ENCODE peak calls at places on chromosomes 13 and 19, in eight cellular contexts. One of them, this sample, is unnamed.

GRCh38 chr13:38824342-38824741 is 137.5 kb downstream of the FREM2 start:
- DNase-seq in NCI-H2107: no peak
- DNase-seq in tibial artery: no peak
- DNase-seq in activated naive CD8-positive, alpha-beta T cell treated with anti-CD3 and anti-CD28 coated beads for 36 hours: no peak
- DNase-seq in HAP-1: no peak
- DNase-seq in C1 segment of cervical spinal cord: no peak
- DNase-seq in activated naive CD4-positive, alpha-beta T cell treated with anti-CD3 and anti-CD28 coated beads, Interleukin-2, amount 10 ng/mL, durations not matched to agents 7 days and 5 days: no peak
- DNase-seq in mesothelial cell of epicardium: no peak
- DNase-seq in this sample: no peak

GRCh38 chr13:113732176-113732960 is 26.7 kb upstream of the TMEM255B start:
- DNase-seq in NCI-H2107: no peak
- DNase-seq in mesothelial cell of epicardium: no peak
- DNase-seq in HAP-1: no peak
- DNase-seq in activated naive CD4-positive, alpha-beta T cell treated with anti-CD3 and anti-CD28 coated beads, Interleukin-2, amount 10 ng/mL, durations not matched to agents 7 days and 5 days: no peak
- DNase-seq in C1 segment of cervical spinal cord: no peak
- DNase-seq in activated naive CD8-positive, alpha-beta T cell treated with anti-CD3 and anti-CD28 coated beads for 36 hours: no peak
- DNase-seq in tibial artery: no peak
- DNase-seq in this sample: no peak

GRCh38 chr13:35460061-35460460 is 16.4 kb downstream of the MAB21L1 start:
- DNase-seq in tibial artery: no peak
- DNase-seq in mesothelial cell of epicardium: no peak
- DNase-seq in activated naive CD8-positive, alpha-beta T cell treated with anti-CD3 and anti-CD28 coated beads for 36 hours: no peak
- DNase-seq in HAP-1: no peak
- DNase-seq in activated naive CD4-positive, alpha-beta T cell treated with anti-CD3 and anti-CD28 coated beads, Interleukin-2, amount 10 ng/mL, durations not matched to agents 7 days and 5 days: no peak
- DNase-seq in C1 segment of cervical spinal cord: no peak
- DNase-seq in NCI-H2107: no peak
- DNase-seq in this sample: no peak

GRCh38 chr19:7293795-7294570 is at the start of gene INSR:
- DNase-seq in mesothelial cell of epicardium: peak
- DNase-seq in HAP-1: peak
- DNase-seq in tibial artery: peak
- DNase-seq in C1 segment of cervical spinal cord: peak
- DNase-seq in activated naive CD4-positive, alpha-beta T cell treated with anti-CD3 and anti-CD28 coated beads, Interleukin-2, amount 10 ng/mL, durations not matched to agents 7 days and 5 days: peak
- DNase-seq in NCI-H2107: peak
- DNase-seq in activated naive CD8-positive, alpha-beta T cell treated with anti-CD3 and anti-CD28 coated beads for 36 hours: peak
- DNase-seq in this sample: peak

GRCh38 chr19:29753934-29754305 is 38.9 kb upstream of the C19orf12 start:
- DNase-seq in tibial artery: no peak
- DNase-seq in activated naive CD4-positive, alpha-beta T cell treated with anti-CD3 and anti-CD28 coated beads, Interleukin-2, amount 10 ng/mL, durations not matched to agents 7 days and 5 days: no peak
- DNase-seq in NCI-H2107: no peak
- DNase-seq in HAP-1: no peak
- DNase-seq in C1 segment of cervical spinal cord: no peak
- DNase-seq in activated naive CD8-positive, alpha-beta T cell treated with anti-CD3 and anti-CD28 coated beads for 36 hours: no peak
- DNase-seq in mesothelial cell of epicardium: no peak
- DNase-seq in this sample: no peak

GRCh38 chr19:1244693-1245451 is 3.3 kb downstream of the ATP5F1D start:
- DNase-seq in activated naive CD4-positive, alpha-beta T cell treated with anti-CD3 and anti-CD28 coated beads, Interleukin-2, amount 10 ng/mL, durations not matched to agents 7 days and 5 days: no peak
- DNase-seq in activated naive CD8-positive, alpha-beta T cell treated with anti-CD3 and anti-CD28 coated beads for 36 hours: no peak
- DNase-seq in NCI-H2107: no peak
- DNase-seq in HAP-1: no peak
- DNase-seq in tibial artery: no peak
- DNase-seq in C1 segment of cervical spinal cord: no peak
- DNase-seq in mesothelial cell of epicardium: no peak
- DNase-seq in this sample: no peak

GRCh38 chr19:48061401-48062344 is 17.8 kb upstream of the CABP5 start:
- DNase-seq in HAP-1: no peak
- DNase-seq in activated naive CD8-positive, alpha-beta T cell treated with anti-CD3 and anti-CD28 coated beads for 36 hours: no peak
- DNase-seq in NCI-H2107: no peak
- DNase-seq in mesothelial cell of epicardium: no peak
- DNase-seq in tibial artery: no peak
- DNase-seq in C1 segment of cervical spinal cord: no peak
- DNase-seq in activated naive CD4-positive, alpha-beta T cell treated with anti-CD3 and anti-CD28 coated beads, Interleukin-2, amount 10 ng/mL, durations not matched to agents 7 days and 5 days: no peak
- DNase-seq in this sample: no peak

GRCh38 chr13:24911135-24911524 is 147.2 kb downstream of the RNF17 start:
- DNase-seq in NCI-H2107: no peak
- DNase-seq in mesothelial cell of epicardium: no peak
- DNase-seq in activated naive CD8-positive, alpha-beta T cell treated with anti-CD3 and anti-CD28 coated beads for 36 hours: no peak
- DNase-seq in tibial artery: no peak
- DNase-seq in HAP-1: no peak
- DNase-seq in activated naive CD4-positive, alpha-beta T cell treated with anti-CD3 and anti-CD28 coated beads, Interleukin-2, amount 10 ng/mL, durations not matched to agents 7 days and 5 days: no peak
- DNase-seq in C1 segment of cervical spinal cord: no peak
- DNase-seq in this sample: no peak

GRCh38 chr13:26236306-26236705 is 14.2 kb upstream of the RNF6 start:
- DNase-seq in C1 segment of cervical spinal cord: no peak
- DNase-seq in activated naive CD8-positive, alpha-beta T cell treated with anti-CD3 and anti-CD28 coated beads for 36 hours: no peak
- DNase-seq in NCI-H2107: no peak
- DNase-seq in HAP-1: no peak
- DNase-seq in mesothelial cell of epicardium: no peak
- DNase-seq in activated naive CD4-positive, alpha-beta T cell treated with anti-CD3 and anti-CD28 coated beads, Interleukin-2, amount 10 ng/mL, durations not matched to agents 7 days and 5 days: no peak
- DNase-seq in tibial artery: no peak
- DNase-seq in this sample: no peak

GRCh38 chr19:51123381-51124186 is 1.1 kb upstream of the SIGLEC9 start:
- DNase-seq in activated naive CD8-positive, alpha-beta T cell treated with anti-CD3 and anti-CD28 coated beads for 36 hours: peak
- DNase-seq in activated naive CD4-positive, alpha-beta T cell treated with anti-CD3 and anti-CD28 coated beads, Interleukin-2, amount 10 ng/mL, durations not matched to agents 7 days and 5 days: peak
- DNase-seq in mesothelial cell of epicardium: no peak
- DNase-seq in C1 segment of cervical spinal cord: no peak
- DNase-seq in tibial artery: peak
- DNase-seq in NCI-H2107: no peak
- DNase-seq in HAP-1: no peak
- DNase-seq in this sample: peak

GRCh38 chr19:58059003-58059671 is at the start of gene ZNF135:
- DNase-seq in tibial artery: peak
- DNase-seq in activated naive CD8-positive, alpha-beta T cell treated with anti-CD3 and anti-CD28 coated beads for 36 hours: peak
- DNase-seq in activated naive CD4-positive, alpha-beta T cell treated with anti-CD3 and anti-CD28 coated beads, Interleukin-2, amount 10 ng/mL, durations not matched to agents 7 days and 5 days: peak
- DNase-seq in C1 segment of cervical spinal cord: peak
- DNase-seq in HAP-1: no peak
- DNase-seq in mesothelial cell of epicardium: peak
- DNase-seq in NCI-H2107: no peak
- DNase-seq in this sample: peak

GRCh38 chr19:50549059-50549926 is 18.9 kb downstream of the LRRC4B start:
- DNase-seq in tibial artery: no peak
- DNase-seq in activated naive CD4-positive, alpha-beta T cell treated with anti-CD3 and anti-CD28 coated beads, Interleukin-2, amount 10 ng/mL, durations not matched to agents 7 days and 5 days: no peak
- DNase-seq in mesothelial cell of epicardium: no peak
- DNase-seq in C1 segment of cervical spinal cord: no peak
- DNase-seq in activated naive CD8-positive, alpha-beta T cell treated with anti-CD3 and anti-CD28 coated beads for 36 hours: no peak
- DNase-seq in NCI-H2107: no peak
- DNase-seq in HAP-1: no peak
- DNase-seq in this sample: no peak

GRCh38 chr19:39498262-39499081 is at the start of gene DLL3:
- DNase-seq in C1 segment of cervical spinal cord: no peak
- DNase-seq in activated naive CD4-positive, alpha-beta T cell treated with anti-CD3 and anti-CD28 coated beads, Interleukin-2, amount 10 ng/mL, durations not matched to agents 7 days and 5 days: peak
- DNase-seq in mesothelial cell of epicardium: no peak
- DNase-seq in tibial artery: no peak
- DNase-seq in HAP-1: no peak
- DNase-seq in activated naive CD8-positive, alpha-beta T cell treated with anti-CD3 and anti-CD28 coated beads for 36 hours: peak
- DNase-seq in NCI-H2107: peak
- DNase-seq in this sample: peak

GRCh38 chr19:3849092-3849491 is 19.7 kb downstream of the ZFR2 start:
- DNase-seq in HAP-1: peak
- DNase-seq in C1 segment of cervical spinal cord: no peak
- DNase-seq in activated naive CD8-positive, alpha-beta T cell treated with anti-CD3 and anti-CD28 coated beads for 36 hours: peak
- DNase-seq in NCI-H2107: no peak
- DNase-seq in mesothelial cell of epicardium: no peak
- DNase-seq in tibial artery: no peak
- DNase-seq in activated naive CD4-positive, alpha-beta T cell treated with anti-CD3 and anti-CD28 coated beads, Interleukin-2, amount 10 ng/mL, durations not matched to agents 7 days and 5 days: peak
- DNase-seq in this sample: peak

GRCh38 chr19:28184997-28185396 is 1028.0 kb downstream of the UQCRFS1 start:
- DNase-seq in NCI-H2107: no peak
- DNase-seq in activated naive CD4-positive, alpha-beta T cell treated with anti-CD3 and anti-CD28 coated beads, Interleukin-2, amount 10 ng/mL, durations not matched to agents 7 days and 5 days: no peak
- DNase-seq in activated naive CD8-positive, alpha-beta T cell treated with anti-CD3 and anti-CD28 coated beads for 36 hours: no peak
- DNase-seq in C1 segment of cervical spinal cord: no peak
- DNase-seq in tibial artery: no peak
- DNase-seq in mesothelial cell of epicardium: no peak
- DNase-seq in HAP-1: no peak
- DNase-seq in this sample: no peak

GRCh38 chr13:43785681-43786471 is 896 bp downstream of the ENOX1 start:
- DNase-seq in tibial artery: peak
- DNase-seq in NCI-H2107: no peak
- DNase-seq in activated naive CD4-positive, alpha-beta T cell treated with anti-CD3 and anti-CD28 coated beads, Interleukin-2, amount 10 ng/mL, durations not matched to agents 7 days and 5 days: peak
- DNase-seq in mesothelial cell of epicardium: peak
- DNase-seq in HAP-1: peak
- DNase-seq in C1 segment of cervical spinal cord: peak
- DNase-seq in activated naive CD8-positive, alpha-beta T cell treated with anti-CD3 and anti-CD28 coated beads for 36 hours: peak
- DNase-seq in this sample: no peak

GRCh38 chr19:35592226-35592625 is 6.3 kb downstream of the PMIS2 start:
- DNase-seq in tibial artery: no peak
- DNase-seq in mesothelial cell of epicardium: no peak
- DNase-seq in activated naive CD4-positive, alpha-beta T cell treated with anti-CD3 and anti-CD28 coated beads, Interleukin-2, amount 10 ng/mL, durations not matched to agents 7 days and 5 days: peak
- DNase-seq in activated naive CD8-positive, alpha-beta T cell treated with anti-CD3 and anti-CD28 coated beads for 36 hours: peak
- DNase-seq in C1 segment of cervical spinal cord: peak
- DNase-seq in HAP-1: peak
- DNase-seq in NCI-H2107: no peak
- DNase-seq in this sample: no peak

GRCh38 chr19:40507892-40508291 is 41.1 kb downstream of the SPTBN4 start:
- DNase-seq in activated naive CD8-positive, alpha-beta T cell treated with anti-CD3 and anti-CD28 coated beads for 36 hours: no peak
- DNase-seq in activated naive CD4-positive, alpha-beta T cell treated with anti-CD3 and anti-CD28 coated beads, Interleukin-2, amount 10 ng/mL, durations not matched to agents 7 days and 5 days: no peak
- DNase-seq in NCI-H2107: no peak
- DNase-seq in HAP-1: no peak
- DNase-seq in mesothelial cell of epicardium: no peak
- DNase-seq in tibial artery: no peak
- DNase-seq in C1 segment of cervical spinal cord: no peak
- DNase-seq in this sample: no peak